ENCODE peak calls at places on chromosomes 7 and 10, in nine cellular contexts. B is AG08396; Z is psoas muscle; V is NCI-H82; G is mesenchymal stem cell; N is ELR; E is activated T-helper 1 cell treated with anti-CD3 and anti-CD28 coated beads, Interleukin-12 subunit alpha, Interleukin-12 subunit beta, Interleukin-2, Interleukin-4 antibody, amounts not matched to agents 30 ng/mL and 10 ng/mL and 1 ng/mL, durations not matched to agents 14 hours and 24 hours and 36 hours; D is posterior cingulate gyrus; A is NCI-H226. M is an unnamed sample.

GRCh38 chr7:155346285-155346684 is 48.6 kb downstream of the INSIG1 start:
- DNase-seq in Z (no peak), E (no peak), G (no peak), V (no peak), B (no peak), A (no peak), N (no peak), D (no peak), M (no peak)

GRCh38 chr7:158377800-158378623 is 209.6 kb downstream of the PTPRN2 start:
- DNase-seq in D (no peak), G (no peak), N (no peak), Z (no peak), A (no peak), V (no peak), E (no peak), B (no peak), M (no peak)

GRCh38 chr7:47534322-47535032 is 47.4 kb downstream of the TNS3 start:
- DNase-seq in A (no peak), Z (no peak), E (no peak), B (no peak), D (no peak), G (peak), V (peak), N (peak), M (no peak)

GRCh38 chr7:14765731-14766130 is 136.8 kb downstream of the DGKB start:
- DNase-seq in E (no peak), B (no peak), V (no peak), D (no peak), Z (no peak), N (no peak), G (no peak), A (no peak), M (no peak)

GRCh38 chr7:87934699-87935372 is 785 bp downstream of the ADAM22 start:
- DNase-seq in N (peak), D (peak), B (peak), E (no peak), G (peak), A (no peak), V (peak), Z (no peak), M (no peak)

GRCh38 chr7:66206909-66207240 is 1.7 kb downstream of the TPST1 start:
- DNase-seq in A (no peak), V (no peak), G (no peak), N (no peak), E (no peak), D (no peak), B (no peak), Z (no peak), M (no peak)

GRCh38 chr7:98354511-98355249 is 46.2 kb downstream of the BAIAP2L1 start:
- DNase-seq in Z (no peak), G (peak), D (no peak), E (no peak), A (peak), N (peak), V (no peak), B (peak), M (peak)

GRCh38 chr7:95865716-95866371 is 93.5 kb downstream of the DYNC1I1 start:
- DNase-seq in G (peak), D (no peak), E (no peak), A (no peak), Z (no peak), B (no peak), V (peak), N (peak), M (no peak)

GRCh38 chr10:106560925-106561640 is 603.4 kb downstream of the SORCS1 start:
- DNase-seq in N (peak), V (peak), E (no peak), D (no peak), Z (no peak), G (peak), A (no peak), B (no peak), M (peak)

GRCh38 chr10:25465582-25466372 is 291.0 kb downstream of the GPR158 start:
- DNase-seq in V (no peak), G (no peak), D (no peak), Z (no peak), A (no peak), E (no peak), B (no peak), N (no peak), M (no peak)

GRCh38 chr7:113128028-113128427 is 9.7 kb upstream of the SMIM30 start:
- DNase-seq in A (peak), E (no peak), D (no peak), N (peak), V (no peak), B (peak), G (no peak), Z (no peak), M (no peak)

GRCh38 chr10:100728928-100729876 is 16.2 kb upstream of the PAX2 start:
- DNase-seq in A (peak), Z (no peak), B (no peak), E (no peak), N (peak), V (peak), G (peak), D (peak), M (peak)

GRCh38 chr7:142785841-142786250 is 15.1 kb downstream of the PRSS2 start:
- DNase-seq in V (peak), N (no peak), B (no peak), G (no peak), Z (no peak), D (no peak), E (peak), A (no peak), M (no peak)

M was measured in hepatic stellate cell.